ENCODE peak calls at places on chromosomes 13 and 19, in seven cellular contexts. E is mucosa of descending colon, Z is PC-9, F is GM23338, R is AG04449, I is RWPE1, T is WTC11. N is an unnamed sample.
A peak's percentile ranks its signal among the peaks of the same experiment; 100 is the strongest.

GRCh38 chr19:8460516-8461298 is 15.9 kb downstream of the HNRNPM start:
- DNase-seq in E (no peak), Z (no peak), F (no peak), R (no peak), I (no peak), T (no peak), N (no peak)

GRCh38 chr19:54428323-54429175 is 13.3 kb downstream of the TTYH1 start:
- DNase-seq in E (no peak), Z (no peak), F (no peak), R (no peak), I (no peak), T (no peak), N (no peak)

GRCh38 chr19:2115911-2116426 is 19.3 kb downstream of the IZUMO4 start:
- DNase-seq in E (no peak), Z (no peak), F (no peak), R (no peak), I (no peak), T (no peak), N (no peak)

GRCh38 chr19:18290250-18291018 is 9.0 kb upstream of the JUND start:
- DNase-seq in E (peak; percentile 70), Z (no peak), F (no peak), R (no peak), I (no peak), T (no peak), N (no peak)

GRCh38 chr13:99289674-99290337 is 17.4 kb downstream of the GPR183 start:
- DNase-seq in E (no peak), Z (no peak), F (no peak), R (no peak), I (no peak), T (no peak), N (no peak)

GRCh38 chr13:30904043-30904442 is 2.0 kb upstream of the MEDAG start:
- DNase-seq in E (no peak), Z (no peak), F (no peak), R (no peak), I (no peak), T (no peak), N (no peak)

GRCh38 chr13:44170731-44171130 is 202.9 kb upstream of the SERP2 start:
- DNase-seq in E (no peak), Z (no peak), F (no peak), R (no peak), I (no peak), T (no peak), N (no peak)

GRCh38 chr13:105107781-105108180 is 1427.7 kb downstream of the EFNB2 start:
- DNase-seq in E (no peak), Z (no peak), F (peak; percentile 56), R (no peak), I (no peak), T (no peak), N (no peak)

GRCh38 chr13:43258771-43259170 is 235.4 kb downstream of the DNAJC15 start:
- DNase-seq in E (no peak), Z (peak; percentile 18), F (no peak), R (no peak), I (peak; percentile 16), T (no peak), N (no peak)

GRCh38 chr19:17687857-17688784 is at the start of gene UNC13A:
- DNase-seq in E (peak; percentile 54), Z (peak; percentile 59), F (peak; percentile 88), R (no peak), I (peak; percentile 73), T (peak; percentile 89), N (peak; percentile 91)

GRCh38 chr19:3350014-3350663 is 16.2 kb upstream of the NFIC start:
- DNase-seq in E (no peak), Z (no peak), F (no peak), R (no peak), I (no peak), T (no peak), N (no peak)

DNA sequence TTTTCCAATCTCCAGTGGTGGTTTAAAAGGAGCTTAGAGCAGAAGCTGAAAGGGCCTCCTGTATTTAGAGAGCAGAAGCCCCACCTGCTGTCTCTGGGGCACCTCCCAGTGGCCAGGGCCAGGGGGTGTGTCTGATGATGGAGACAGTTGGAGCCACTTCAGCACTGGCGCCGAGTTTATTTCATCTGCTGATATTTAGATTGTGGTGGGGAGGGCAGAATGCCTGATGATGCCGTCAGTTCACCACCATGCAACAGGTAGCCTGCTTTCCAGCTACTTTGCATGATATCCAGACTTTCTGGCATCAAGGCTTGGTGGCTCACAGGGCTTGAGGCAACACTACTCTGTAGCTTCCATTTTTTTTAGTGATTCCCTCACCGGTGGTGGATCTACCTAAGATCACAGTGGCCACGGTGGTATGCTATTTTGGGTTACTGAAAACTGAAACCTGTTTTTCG is 371.9 kb downstream of the KCNRG start:
- DNase-seq in E (peak; percentile 64), Z (peak; percentile 45), F (peak; percentile 72), R (no peak), I (no peak), T (peak; percentile 66), N (no peak)
- TF ChIP-seq CTCF in E (no peak), Z (peak; percentile 18), F (peak; percentile 44), R (peak; percentile 13), I (no peak), T (no peak), N (no peak)

DNA sequence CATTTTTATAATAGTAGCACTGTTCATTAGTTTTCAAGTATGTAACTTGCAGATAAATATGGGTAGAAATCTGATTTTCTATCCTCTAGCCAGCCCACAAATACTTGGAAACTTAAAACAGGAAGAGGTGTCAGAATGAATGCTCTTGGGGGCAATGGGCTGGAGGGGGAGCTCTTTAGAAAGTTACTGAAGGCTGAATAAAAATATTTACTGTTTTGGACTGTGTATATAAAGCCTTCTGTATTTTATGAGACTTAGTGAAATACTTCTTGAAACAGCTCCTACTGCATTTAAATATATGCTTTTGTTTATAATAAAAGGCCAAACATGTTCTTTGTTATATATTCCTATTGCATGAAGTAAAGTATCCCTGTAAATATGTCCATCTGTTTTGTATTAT is 138.8 kb downstream of the RGCC start:
- DNase-seq in E (no peak), Z (no peak), F (no peak), R (no peak), I (no peak), T (no peak), N (no peak)
- TF ChIP-seq CTCF in E (no peak), Z (no peak), F (peak; percentile 12), R (no peak), I (no peak), T (no peak), N (no peak)

DNA sequence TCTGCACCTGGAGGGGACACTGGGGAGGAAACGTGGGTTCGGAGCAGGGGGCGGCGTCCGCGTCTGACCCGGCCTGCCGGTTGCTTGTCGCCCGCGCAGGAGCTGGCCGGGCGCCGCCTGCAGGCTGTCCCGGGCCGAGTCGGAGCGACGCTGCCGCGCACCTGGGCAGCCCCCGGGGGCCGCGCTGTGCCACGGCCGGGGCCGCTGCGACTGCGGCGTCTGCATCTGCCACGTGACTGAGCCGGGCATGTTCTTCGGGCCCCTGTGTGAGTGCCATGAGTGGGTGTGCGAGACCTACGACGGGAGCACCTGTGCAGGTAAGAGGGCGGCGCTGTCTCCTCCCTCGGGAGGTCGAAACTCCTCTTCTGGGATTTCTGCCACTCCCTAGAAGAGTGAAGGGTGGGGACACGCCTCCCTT is 1.3 kb downstream of the ITGBL1 start:
- DNase-seq in E (peak; percentile 26), Z (peak; percentile 84), F (peak; percentile 69), R (no peak), I (no peak), T (peak; percentile 61), N (peak; percentile 18)
- TF ChIP-seq CTCF in E (no peak), Z (peak; percentile 22), F (peak; percentile 40), R (peak; percentile 48), I (no peak), T (no peak), N (no peak)

GRCh38 chr13:92355213-92355612 is 871.4 kb upstream of the GPC6 start:
- DNase-seq in E (peak; percentile 29), Z (no peak), F (peak; percentile 66), R (no peak), I (no peak), T (peak; percentile 42), N (peak; percentile 18)
- TF ChIP-seq CTCF in E (no peak), Z (no peak), F (peak; percentile 57), R (no peak), I (no peak), T (no peak), N (no peak)

GRCh38 chr13:65990684-65991083 is 1239.5 kb downstream of the PCDH9 start:
- DNase-seq in E (no peak), Z (no peak), F (peak; percentile 23), R (no peak), I (no peak), T (no peak), N (no peak)

GRCh38 chr13:65985632-65986031 is 1244.5 kb downstream of the PCDH9 start:
- DNase-seq in E (peak; percentile 34), Z (no peak), F (peak; percentile 60), R (no peak), I (no peak), T (peak; percentile 55), N (peak; percentile 28)
- TF ChIP-seq CTCF in E (no peak), Z (no peak), F (peak; percentile 64), R (no peak), I (no peak), T (no peak), N (no peak)

GRCh38 chr19:16066611-16067104 is 9.6 kb upstream of the TPM4 start:
- DNase-seq in E (peak; percentile 83), Z (no peak), F (no peak), R (no peak), I (peak; percentile 72), T (no peak), N (no peak)
- TF ChIP-seq CTCF in E (no peak), Z (peak; percentile 49), F (no peak), R (peak; percentile 13), I (no peak), T (no peak), N (no peak)

GRCh38 chr19:30085394-30085793 is 143.4 kb downstream of the URI1 start:
- DNase-seq in E (no peak), Z (no peak), F (peak; percentile 74), R (no peak), I (no peak), T (peak; percentile 62), N (peak; percentile 15)
- TF ChIP-seq CTCF in E (no peak), Z (no peak), F (peak; percentile 44), R (no peak), I (no peak), T (no peak), N (no peak)

N was measured in endothelial cell.